ENCODE peak calls at places on chromosomes 5 and 9, in five cellular contexts. G is thoracic aorta; C is lower lobe of right lung; L is CD4-positive, CD25-positive, alpha-beta regulatory T cell; H is NB4. M is an unnamed sample.

GRCh38 chr5:170497311-170498038 is 6.3 kb upstream of the KCNIP1 start:
- DNase-seq in G (no peak), C (no peak), L (no peak), H (no peak), M (no peak)

GRCh38 chr5:141604318-141604717 is 14.5 kb downstream of the DIAPH1 start:
- DNase-seq in G (peak), C (peak), L (peak), H (peak), M (no peak)

GRCh38 chr9:129554649-129555048 is 66.3 kb downstream of the C9orf50 start:
- DNase-seq in G (no peak), C (no peak), L (no peak), H (peak), M (peak)

GRCh38 chr9:38024036-38024681 is 44.9 kb downstream of the SHB start:
- DNase-seq in G (no peak), C (peak), L (no peak), H (peak), M (no peak)

GRCh38 chr5:180739958-180740357 is at the start of gene OR2Y1:
- DNase-seq in G (no peak), C (no peak), L (no peak), H (no peak), M (no peak)

GRCh38 chr9:13534006-13534405 is 254.5 kb upstream of the MPDZ start:
- DNase-seq in G (no peak), C (no peak), L (no peak), H (no peak), M (no peak)

GRCh38 chr5:119383008-119383407 is 27.2 kb downstream of the TNFAIP8 start:
- DNase-seq in G (no peak), C (no peak), L (no peak), H (no peak), M (no peak)

GRCh38 chr9:124320062-124320973 is 62.6 kb downstream of the NEK6 start:
- DNase-seq in G (no peak), C (peak), L (peak), H (peak), M (peak)

GRCh38 chr5:25955337-25955736 is 1083.0 kb downstream of the CDH9 start:
- DNase-seq in G (no peak), C (no peak), L (no peak), H (no peak), M (no peak)

GRCh38 chr9:69829484-69829883 is 8.9 kb downstream of the CFAP95 start:
- DNase-seq in G (no peak), C (no peak), L (peak), H (no peak), M (no peak)

GRCh38 chr9:69834056-69834455 is 13.4 kb downstream of the CFAP95 start:
- DNase-seq in G (no peak), C (no peak), L (no peak), H (no peak), M (no peak)

GRCh38 chr9:69835412-69836080 is 14.9 kb downstream of the CFAP95 start:
- DNase-seq in G (no peak), C (no peak), L (no peak), H (no peak), M (no peak)

GRCh38 chr9:69834591-69835184 is 14.1 kb downstream of the CFAP95 start:
- DNase-seq in G (no peak), C (no peak), L (peak), H (no peak), M (no peak)

GRCh38 chr9:69831621-69832020 is 11.0 kb downstream of the CFAP95 start:
- DNase-seq in G (no peak), C (no peak), L (no peak), H (no peak), M (no peak)
- H3K4me3 ChIP-seq in G (no peak), C (no peak), L (no peak), H (no peak), M (no peak)

GRCh38 chr5:157459715-157460599 is at the start of gene NIPAL4:
- DNase-seq in G (no peak), C (no peak), L (peak), H (peak), M (peak)
- H3K4me3 ChIP-seq in G (peak), C (peak), L (no peak), H (no peak), M (peak)

GRCh38 chr5:160254706-160255105 is 25.4 kb downstream of the FABP6 start:
- DNase-seq in G (no peak), C (no peak), L (no peak), H (no peak), M (peak)
- H3K4me3 ChIP-seq in G (no peak), C (no peak), L (no peak), H (no peak), M (no peak)

GRCh38 chr9:96875460-96876142 is 21.3 kb upstream of the ZNF782 start:
- DNase-seq in G (no peak), C (peak), L (peak), H (peak), M (peak)

GRCh38 chr9:96874947-96875459 is 20.7 kb upstream of the ZNF782 start:
- DNase-seq in G (no peak), C (no peak), L (peak), H (peak), M (no peak)

GRCh38 chr9:96874201-96874785 is 20.0 kb upstream of the ZNF782 start:
- DNase-seq in G (no peak), C (no peak), L (no peak), H (no peak), M (no peak)

DNA sequence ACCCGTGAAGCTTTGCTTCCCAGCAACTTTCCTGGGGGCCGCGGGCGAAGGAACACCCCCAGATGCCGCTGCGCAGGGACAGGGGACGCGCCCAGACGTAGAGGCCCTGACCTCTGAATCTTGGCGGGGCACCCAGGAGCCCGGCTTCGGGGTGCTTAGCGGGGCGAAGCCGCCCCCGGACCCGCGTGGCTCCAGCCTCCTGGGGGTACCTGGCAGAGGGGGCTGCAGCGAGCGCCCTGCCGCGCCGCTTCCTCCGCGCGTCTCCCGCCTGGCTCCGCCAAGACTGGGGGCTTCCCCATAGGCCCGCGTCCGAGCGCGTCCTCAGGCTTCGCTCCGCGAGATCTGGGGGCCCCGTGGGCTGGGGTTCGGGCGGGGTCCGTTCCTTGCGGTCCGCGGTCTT is 23.0 kb upstream of the ZNF782 start:
- DNase-seq in G (no peak), C (no peak), L (no peak), H (no peak), M (peak)
- H3K4me3 ChIP-seq in G (no peak), C (peak), L (no peak), H (peak), M (no peak)

DNA sequence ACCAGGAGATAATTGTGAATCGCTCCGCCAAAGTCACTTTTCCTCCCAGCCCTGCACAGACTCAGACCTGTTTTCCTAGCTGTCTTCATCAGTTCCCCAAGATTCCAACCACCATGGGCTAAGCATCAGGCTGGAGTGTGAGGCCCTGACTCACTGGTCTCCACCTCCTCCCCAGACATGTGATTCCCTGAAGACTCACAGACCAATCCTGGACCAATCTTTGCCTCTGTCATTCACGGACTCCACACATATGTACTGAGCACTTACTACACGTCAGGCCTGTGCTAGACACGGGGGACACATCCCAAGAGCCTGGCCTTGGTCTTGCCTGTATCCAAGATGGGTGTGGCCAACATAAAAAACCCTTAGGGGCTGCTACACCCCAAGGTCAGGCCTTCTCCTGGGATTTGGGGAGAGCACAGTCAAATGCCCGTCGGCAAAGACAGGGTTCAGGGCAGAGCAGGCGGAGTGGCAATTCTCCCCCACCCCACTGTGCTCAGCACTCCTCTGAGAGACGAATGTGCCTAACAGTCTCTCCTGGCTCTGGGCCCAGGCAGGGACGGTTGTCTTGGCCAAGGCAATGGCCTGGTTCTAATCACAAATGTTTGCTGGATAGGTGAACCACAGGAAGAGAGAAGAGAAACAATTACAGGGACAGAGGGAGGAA is 11.9 kb downstream of the EEIG1 start:
- DNase-seq in G (no peak), C (no peak), L (no peak), H (no peak), M (no peak)
- H3K4me3 ChIP-seq in G (peak), C (no peak), L (peak), H (no peak), M (no peak)

DNA sequence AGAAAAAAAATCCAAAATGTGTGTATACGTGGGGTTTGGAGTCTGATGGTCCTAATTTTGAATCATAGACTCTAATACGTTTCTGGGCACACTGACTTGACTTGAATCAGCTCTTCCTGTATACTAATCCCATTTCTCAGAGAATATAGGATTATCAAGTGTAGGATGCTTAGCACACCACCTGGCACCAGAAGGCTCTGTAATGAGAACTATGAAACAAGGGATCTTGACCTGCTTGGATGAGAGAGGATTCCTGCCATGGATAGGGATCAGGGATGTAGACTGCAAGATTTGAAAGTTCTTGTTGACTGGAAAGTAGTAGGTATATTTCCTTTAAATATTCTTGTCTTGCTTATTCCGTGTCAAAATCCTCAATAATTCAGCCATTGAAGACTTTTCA is 7.8 kb downstream of the HSPA4 start:
- DNase-seq in G (no peak), C (no peak), L (no peak), H (no peak), M (no peak)
- H3K4me3 ChIP-seq in G (no peak), C (no peak), L (no peak), H (no peak), M (no peak)

GRCh38 chr5:96857924-96858323 is 18.4 kb upstream of the ERAP2 start:
- DNase-seq in G (no peak), C (no peak), L (no peak), H (no peak), M (no peak)

GRCh38 chr5:96857454-96857853 is 18.8 kb upstream of the ERAP2 start:
- DNase-seq in G (no peak), C (no peak), L (no peak), H (no peak), M (no peak)

GRCh38 chr5:96852769-96853168 is 23.5 kb upstream of the ERAP2 start:
- DNase-seq in G (no peak), C (no peak), L (no peak), H (no peak), M (no peak)

GRCh38 chr5:96854067-96854466 is 22.2 kb upstream of the ERAP2 start:
- DNase-seq in G (no peak), C (no peak), L (no peak), H (no peak), M (no peak)

DNA sequence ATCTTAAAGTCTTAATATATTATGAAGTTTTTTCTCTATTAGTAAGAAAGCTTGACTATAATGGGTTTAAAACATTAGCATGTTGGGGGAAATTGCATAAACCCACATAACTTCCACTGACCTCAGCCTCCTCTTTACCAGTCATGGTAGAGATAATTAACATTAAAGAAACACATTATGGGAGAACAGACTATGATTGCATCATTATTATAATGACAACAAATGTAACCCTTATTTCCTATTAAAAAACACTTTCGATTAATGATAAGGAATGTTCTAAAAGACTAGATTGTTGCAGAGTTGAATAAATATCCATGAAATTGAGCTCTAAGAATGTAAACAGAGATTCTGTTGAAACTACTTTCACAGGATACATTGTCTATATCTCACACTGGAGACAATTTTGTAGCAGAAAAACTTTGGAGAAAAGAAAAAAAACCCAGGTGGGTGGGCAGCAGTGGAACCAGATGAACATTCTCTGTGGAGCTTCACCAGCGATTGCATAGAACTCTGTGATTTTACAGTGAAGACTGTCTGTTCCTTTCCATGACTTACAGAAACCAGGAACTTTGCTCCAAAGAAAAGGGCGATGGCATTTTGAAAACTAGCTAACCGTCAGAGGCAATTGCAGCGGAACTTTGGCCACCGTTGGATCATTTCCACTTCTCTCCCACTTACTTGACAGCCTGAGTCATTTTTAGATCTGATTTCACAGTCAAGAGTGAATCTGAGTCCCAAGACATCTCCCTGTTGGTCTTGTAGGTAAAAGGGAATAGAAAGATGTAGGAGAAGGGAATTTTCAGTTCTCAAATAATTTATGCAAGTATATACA is 21.0 kb upstream of the ERAP2 start:
- DNase-seq in G (no peak), C (no peak), L (no peak), H (peak), M (no peak)
- H3K4me3 ChIP-seq in G (no peak), C (no peak), L (no peak), H (no peak), M (no peak)

GRCh38 chr5:51398875-51399635 is 15.8 kb downstream of the ISL1 start:
- DNase-seq in G (no peak), C (no peak), L (no peak), H (no peak), M (no peak)
- H3K4me3 ChIP-seq in G (no peak), C (no peak), L (no peak), H (no peak), M (no peak)

GRCh38 chr9:137028281-137029057 is 432 bp upstream of the ABCA2 start:
- DNase-seq in G (no peak), C (peak), L (peak), H (peak), M (peak)

GRCh38 chr9:137030528-137030927 is 1.4 kb downstream of the FUT7 start:
- DNase-seq in G (no peak), C (peak), L (peak), H (peak), M (peak)

GRCh38 chr9:137029058-137029922 is 1.3 kb upstream of the ABCA2 start:
- DNase-seq in G (no peak), C (peak), L (peak), H (peak), M (peak)

GRCh38 chr9:137030931-137031527 is 859 bp downstream of the FUT7 start:
- DNase-seq in G (no peak), C (no peak), L (no peak), H (no peak), M (peak)

GRCh38 chr9:137030006-137030405 is 1.9 kb downstream of the FUT7 start:
- DNase-seq in G (no peak), C (no peak), L (peak), H (peak), M (peak)
- H3K4me3 ChIP-seq in G (no peak), C (peak), L (peak), H (peak), M (peak)